ENCODE peak calls at places on chromosomes 16 and 17, in six cellular contexts. One of them, this sample, is unnamed. For H3K4me1, the result is how much of the 10 kb centered on the place peaks cover.

GRCh38 chr16:31696968-31697743 is 169.5 kb downstream of the AHSP start:
- DNase-seq in OCI-LY7: peak
- DNase-seq in Peyer's patch: no peak
- DNase-seq in A673: peak
- DNase-seq in upper lobe of right lung: no peak
- DNase-seq in psoas muscle: no peak
- DNase-seq in this sample: no peak

GRCh38 chr16:50263060-50263909 is 3.1 kb upstream of the ADCY7 start:
- DNase-seq in Peyer's patch: no peak
- DNase-seq in OCI-LY7: no peak
- DNase-seq in upper lobe of right lung: no peak
- DNase-seq in psoas muscle: no peak
- DNase-seq in A673: no peak
- DNase-seq in this sample: no peak

GRCh38 chr17:74949455-74950115 is 13.9 kb downstream of the OTOP3 start:
- DNase-seq in psoas muscle: no peak
- DNase-seq in Peyer's patch: no peak
- DNase-seq in upper lobe of right lung: no peak
- DNase-seq in OCI-LY7: no peak
- DNase-seq in A673: no peak
- DNase-seq in this sample: no peak

GRCh38 chr17:64133546-64134215 is 3.7 kb upstream of the ERN1 start:
- DNase-seq in OCI-LY7: peak
- DNase-seq in psoas muscle: no peak
- DNase-seq in A673: peak
- DNase-seq in Peyer's patch: no peak
- DNase-seq in upper lobe of right lung: no peak
- DNase-seq in this sample: no peak

GRCh38 chr17:66747561-66748275 is 87.2 kb upstream of the CACNG5 start:
- DNase-seq in A673: peak
- DNase-seq in OCI-LY7: no peak
- DNase-seq in psoas muscle: no peak
- DNase-seq in upper lobe of right lung: no peak
- DNase-seq in Peyer's patch: no peak
- DNase-seq in this sample: no peak

GRCh38 chr17:68288375-68288774 is 2.6 kb downstream of the SLC16A6 start:
- DNase-seq in A673: no peak
- DNase-seq in OCI-LY7: peak
- DNase-seq in Peyer's patch: no peak
- DNase-seq in upper lobe of right lung: no peak
- DNase-seq in psoas muscle: no peak
- DNase-seq in this sample: no peak

GRCh38 chr17:8466466-8466865 is 30.8 kb downstream of the NDEL1 start:
- DNase-seq in psoas muscle: no peak
- DNase-seq in OCI-LY7: no peak
- DNase-seq in A673: no peak
- DNase-seq in upper lobe of right lung: no peak
- DNase-seq in Peyer's patch: no peak
- DNase-seq in this sample: no peak

GRCh38 chr16:58057126-58057525 is 31.6 kb downstream of the MMP15 start:
- DNase-seq in Peyer's patch: no peak
- DNase-seq in OCI-LY7: no peak
- DNase-seq in upper lobe of right lung: no peak
- DNase-seq in psoas muscle: no peak
- DNase-seq in A673: no peak
- DNase-seq in this sample: no peak

GRCh38 chr17:74782571-74782970 is 6.4 kb upstream of the NAT9 start:
- DNase-seq in upper lobe of right lung: no peak
- DNase-seq in A673: no peak
- DNase-seq in OCI-LY7: no peak
- DNase-seq in Peyer's patch: no peak
- DNase-seq in psoas muscle: no peak
- DNase-seq in this sample: no peak

GRCh38 chr17:60372790-60373483 is 19.0 kb downstream of the USP32 start:
- DNase-seq in Peyer's patch: no peak
- DNase-seq in OCI-LY7: no peak
- DNase-seq in psoas muscle: no peak
- DNase-seq in A673: no peak
- DNase-seq in upper lobe of right lung: no peak
- DNase-seq in this sample: no peak

GRCh38 chr16:15972046-15972868 is 22.8 kb downstream of the ABCC1 start:
- DNase-seq in OCI-LY7: no peak
- DNase-seq in A673: no peak
- DNase-seq in Peyer's patch: no peak
- DNase-seq in upper lobe of right lung: no peak
- DNase-seq in psoas muscle: no peak
- DNase-seq in this sample: no peak

GRCh38 chr17:60135951-60136666 is 13.7 kb upstream of the CA4 start:
- DNase-seq in psoas muscle: no peak
- DNase-seq in OCI-LY7: peak
- DNase-seq in upper lobe of right lung: peak
- DNase-seq in A673: no peak
- DNase-seq in Peyer's patch: peak
- DNase-seq in this sample: no peak

GRCh38 chr17:69474171-69474831 is 59.8 kb downstream of the MAP2K6 start:
- DNase-seq in Peyer's patch: no peak
- DNase-seq in psoas muscle: no peak
- DNase-seq in OCI-LY7: no peak
- DNase-seq in upper lobe of right lung: no peak
- DNase-seq in A673: no peak
- DNase-seq in this sample: no peak

GRCh38 chr17:42253601-42254000 is 22.6 kb downstream of the STAT5B start:
- DNase-seq in upper lobe of right lung: no peak
- DNase-seq in A673: no peak
- DNase-seq in Peyer's patch: no peak
- DNase-seq in OCI-LY7: no peak
- DNase-seq in psoas muscle: no peak
- DNase-seq in this sample: no peak

GRCh38 chr16:2208308-2208707 is 2.4 kb downstream of the BRICD5 start:
- DNase-seq in OCI-LY7: no peak
- DNase-seq in A673: no peak
- DNase-seq in upper lobe of right lung: no peak
- DNase-seq in psoas muscle: no peak
- DNase-seq in Peyer's patch: no peak
- DNase-seq in this sample: no peak

GRCh38 chr16:30342751-30343490 is 12.2 kb downstream of the CD2BP2 start:
- DNase-seq in Peyer's patch: no peak
- DNase-seq in A673: no peak
- DNase-seq in upper lobe of right lung: peak
- DNase-seq in psoas muscle: no peak
- DNase-seq in OCI-LY7: peak
- DNase-seq in this sample: no peak

GRCh38 chr17:40371261-40371929 is 6.9 kb upstream of the GJD3 start:
- DNase-seq in A673: no peak
- DNase-seq in Peyer's patch: no peak
- DNase-seq in OCI-LY7: peak
- DNase-seq in upper lobe of right lung: peak
- DNase-seq in psoas muscle: no peak
- DNase-seq in this sample: no peak

GRCh38 chr16:17359778-17360177 is 111.0 kb downstream of the XYLT1 start:
- DNase-seq in psoas muscle: no peak
- DNase-seq in upper lobe of right lung: no peak
- DNase-seq in Peyer's patch: no peak
- DNase-seq in OCI-LY7: peak
- DNase-seq in A673: no peak
- DNase-seq in this sample: no peak

GRCh38 chr17:46785696-46786095 is 32.8 kb downstream of the WNT3 start:
- DNase-seq in A673: no peak
- DNase-seq in Peyer's patch: no peak
- DNase-seq in upper lobe of right lung: no peak
- DNase-seq in psoas muscle: no peak
- DNase-seq in OCI-LY7: no peak
- DNase-seq in this sample: no peak

GRCh38 chr17:60390881-60391418 is 983 bp downstream of the USP32 start:
- DNase-seq in OCI-LY7: peak
- DNase-seq in A673: peak
- DNase-seq in upper lobe of right lung: no peak
- DNase-seq in Peyer's patch: peak
- DNase-seq in psoas muscle: peak
- DNase-seq in this sample: no peak

GRCh38 chr17:9906616-9907015 is 1.5 kb upstream of the RCVRN start:
- DNase-seq in A673: no peak
- DNase-seq in OCI-LY7: no peak
- DNase-seq in upper lobe of right lung: peak
- DNase-seq in psoas muscle: no peak
- DNase-seq in Peyer's patch: no peak
- DNase-seq in this sample: no peak

GRCh38 chr17:16962804-16963203 is 9.1 kb downstream of the TNFRSF13B start:
- DNase-seq in psoas muscle: no peak
- DNase-seq in A673: no peak
- DNase-seq in Peyer's patch: no peak
- DNase-seq in OCI-LY7: no peak
- DNase-seq in upper lobe of right lung: no peak
- DNase-seq in this sample: no peak
- H3K4me1 ChIP-seq in psoas muscle: under half
- H3K4me1 ChIP-seq in A673: under half
- H3K4me1 ChIP-seq in Peyer's patch: under half
- H3K4me1 ChIP-seq in OCI-LY7: under half
- H3K4me1 ChIP-seq in upper lobe of right lung: under half
- H3K4me1 ChIP-seq in this sample: under half

GRCh38 chr17:794876-795275 is 12.7 kb downstream of the MRM3 start:
- DNase-seq in psoas muscle: peak
- DNase-seq in Peyer's patch: peak
- DNase-seq in OCI-LY7: peak
- DNase-seq in A673: peak
- DNase-seq in upper lobe of right lung: peak
- DNase-seq in this sample: peak

GRCh38 chr17:797236-797635 is 15.1 kb downstream of the MRM3 start:
- DNase-seq in psoas muscle: no peak
- DNase-seq in A673: no peak
- DNase-seq in Peyer's patch: no peak
- DNase-seq in upper lobe of right lung: no peak
- DNase-seq in OCI-LY7: no peak
- DNase-seq in this sample: no peak

GRCh38 chr17:795721-796120 is 13.6 kb downstream of the MRM3 start:
- DNase-seq in A673: no peak
- DNase-seq in psoas muscle: no peak
- DNase-seq in Peyer's patch: no peak
- DNase-seq in upper lobe of right lung: no peak
- DNase-seq in OCI-LY7: no peak
- DNase-seq in this sample: no peak

GRCh38 chr17:796609-797008 is 14.5 kb downstream of the MRM3 start:
- DNase-seq in psoas muscle: no peak
- DNase-seq in upper lobe of right lung: no peak
- DNase-seq in A673: no peak
- DNase-seq in OCI-LY7: no peak
- DNase-seq in Peyer's patch: no peak
- DNase-seq in this sample: no peak

GRCh38 chr17:795276-795675 is 13.1 kb downstream of the MRM3 start:
- DNase-seq in psoas muscle: no peak
- DNase-seq in Peyer's patch: no peak
- DNase-seq in A673: no peak
- DNase-seq in OCI-LY7: no peak
- DNase-seq in upper lobe of right lung: no peak
- DNase-seq in this sample: no peak
- H3K27ac ChIP-seq in psoas muscle: peak
- H3K27ac ChIP-seq in Peyer's patch: no peak
- H3K27ac ChIP-seq in A673: no peak
- H3K27ac ChIP-seq in OCI-LY7: no peak
- H3K27ac ChIP-seq in upper lobe of right lung: peak
- H3K27ac ChIP-seq in this sample: no peak

DNA sequence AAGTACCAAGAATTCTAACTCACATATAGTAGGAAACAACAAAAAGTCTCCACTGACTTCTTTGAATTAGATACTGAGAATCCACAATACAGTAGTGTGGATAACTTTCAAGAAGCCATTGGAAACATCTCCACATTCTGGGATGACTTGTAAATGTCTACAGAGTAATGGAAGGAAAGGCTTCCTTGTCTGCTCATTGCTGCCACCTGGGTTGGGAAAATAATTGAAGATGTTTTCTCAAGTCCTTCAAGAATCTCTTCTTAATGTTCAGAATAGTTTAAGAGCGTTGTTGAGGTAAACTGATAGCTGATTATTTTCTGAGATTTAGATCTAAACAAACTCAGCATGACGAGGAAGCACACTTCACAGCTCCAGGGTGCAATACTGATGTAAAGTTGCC is 14.0 kb downstream of the CPSF4L start:
- DNase-seq in psoas muscle: no peak
- DNase-seq in A673: no peak
- DNase-seq in upper lobe of right lung: no peak
- DNase-seq in OCI-LY7: no peak
- DNase-seq in Peyer's patch: no peak
- DNase-seq in this sample: no peak
- TF ChIP-seq CTCF in psoas muscle: peak
- TF ChIP-seq CTCF in A673: peak
- TF ChIP-seq CTCF in upper lobe of right lung: peak
- TF ChIP-seq CTCF in OCI-LY7: peak
- TF ChIP-seq CTCF in Peyer's patch: peak
- TF ChIP-seq CTCF in this sample: no peak

GRCh38 chr17:301681-302299 is 50.8 kb downstream of the RPH3AL start:
- DNase-seq in psoas muscle: peak
- DNase-seq in A673: no peak
- DNase-seq in upper lobe of right lung: peak
- DNase-seq in OCI-LY7: no peak
- DNase-seq in Peyer's patch: peak
- DNase-seq in this sample: peak

GRCh38 chr17:299546-299945 is 53.1 kb downstream of the RPH3AL start:
- DNase-seq in psoas muscle: no peak
- DNase-seq in OCI-LY7: no peak
- DNase-seq in A673: no peak
- DNase-seq in upper lobe of right lung: peak
- DNase-seq in Peyer's patch: no peak
- DNase-seq in this sample: no peak

GRCh38 chr17:298791-299450 is 53.7 kb downstream of the RPH3AL start:
- DNase-seq in psoas muscle: peak
- DNase-seq in upper lobe of right lung: peak
- DNase-seq in A673: no peak
- DNase-seq in Peyer's patch: no peak
- DNase-seq in OCI-LY7: no peak
- DNase-seq in this sample: peak

GRCh38 chr17:302300-302698 is 50.3 kb downstream of the RPH3AL start:
- DNase-seq in A673: no peak
- DNase-seq in upper lobe of right lung: no peak
- DNase-seq in psoas muscle: no peak
- DNase-seq in OCI-LY7: no peak
- DNase-seq in Peyer's patch: peak
- DNase-seq in this sample: no peak

DNA sequence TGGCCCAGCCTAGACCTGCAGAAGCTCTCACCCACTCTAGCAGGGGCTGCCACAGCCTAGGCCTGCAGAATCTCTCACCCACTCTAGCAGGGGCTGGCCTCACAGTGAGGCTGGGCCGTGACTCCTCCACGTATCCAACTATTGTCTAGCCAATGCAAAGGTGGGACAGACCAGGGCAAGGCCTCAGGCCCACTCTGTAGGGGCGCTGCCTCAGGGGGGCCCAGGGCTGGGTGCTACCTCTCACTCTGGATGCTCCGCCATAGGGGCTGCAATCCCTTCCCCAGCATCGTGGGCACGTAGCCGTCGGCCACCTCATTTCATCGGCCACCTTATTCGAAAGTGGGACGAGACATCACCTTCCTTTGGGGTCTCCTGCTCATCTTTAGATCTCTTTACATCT is 51.7 kb downstream of the RPH3AL start:
- DNase-seq in OCI-LY7: no peak
- DNase-seq in A673: no peak
- DNase-seq in psoas muscle: no peak
- DNase-seq in upper lobe of right lung: peak
- DNase-seq in Peyer's patch: no peak
- DNase-seq in this sample: peak
- H3K4me1 ChIP-seq in OCI-LY7: under half
- H3K4me1 ChIP-seq in A673: under half
- H3K4me1 ChIP-seq in psoas muscle: under half
- H3K4me1 ChIP-seq in upper lobe of right lung: under half
- H3K4me1 ChIP-seq in Peyer's patch: under half
- H3K4me1 ChIP-seq in this sample: under half

GRCh38 chr17:50660042-50660886 is 25.6 kb downstream of the ABCC3 start:
- DNase-seq in psoas muscle: no peak
- DNase-seq in upper lobe of right lung: no peak
- DNase-seq in A673: no peak
- DNase-seq in OCI-LY7: no peak
- DNase-seq in Peyer's patch: peak
- DNase-seq in this sample: no peak
- H3K27ac ChIP-seq in psoas muscle: no peak
- H3K27ac ChIP-seq in upper lobe of right lung: peak
- H3K27ac ChIP-seq in A673: no peak
- H3K27ac ChIP-seq in OCI-LY7: no peak
- H3K27ac ChIP-seq in Peyer's patch: peak
- H3K27ac ChIP-seq in this sample: no peak

This sample was measured in ovary.